ENCODE peak calls at places on chromosomes 7 and 10, in five cellular contexts. S, U, J, M and H are unnamed samples.
A peak's percentile ranks its signal among the peaks of the same experiment; 100 is the strongest.

GRCh38 chr7:9307131-9307530 is 873.7 kb downstream of the NXPH1 start:
- DNase-seq in S (no peak), U (no peak), J (no peak), M (no peak), H (no peak)

GRCh38 chr7:74246497-74246896 is 7.7 kb downstream of the RFC2 start:
- DNase-seq in S (no peak), U (no peak), J (no peak), M (no peak), H (no peak)

GRCh38 chr10:95236068-95236903 is 42.2 kb downstream of the ACSM6 start:
- DNase-seq in S (no peak), U (no peak), J (no peak), M (no peak), H (peak; percentile 90)

GRCh38 chr10:6135039-6135438 is 46.2 kb downstream of the RBM17 start:
- DNase-seq in S (no peak), U (no peak), J (no peak), M (no peak), H (peak; percentile 64)

GRCh38 chr7:54333952-54334351 is 208.2 kb upstream of the VSTM2A start:
- DNase-seq in S (no peak), U (no peak), J (no peak), M (no peak), H (no peak)

GRCh38 chr7:157674027-157674714 is 337.4 kb downstream of the DNAJB6 start:
- DNase-seq in S (no peak), U (no peak), J (peak; percentile 32), M (no peak), H (no peak)

GRCh38 chr7:82511542-82511941 is 68.0 kb upstream of the CACNA2D1 start:
- DNase-seq in S (no peak), U (no peak), J (no peak), M (no peak), H (no peak)

GRCh38 chr10:36109399-36110023 is 467.4 kb upstream of the FZD8 start:
- DNase-seq in S (no peak), U (no peak), J (no peak), M (no peak), H (no peak)

GRCh38 chr10:84177541-84178386 is 4.2 kb downstream of the GPR15LG start:
- DNase-seq in S (peak; percentile 54), U (peak; percentile 41), J (peak; percentile 49), M (no peak), H (no peak)

GRCh38 chr7:8131694-8132605 is 130.0 kb downstream of the ICA1 start:
- DNase-seq in S (no peak), U (no peak), J (no peak), M (no peak), H (peak; percentile 75)

GRCh38 chr10:60732240-60733188 is 45.8 kb upstream of the CDK1 start:
- DNase-seq in S (peak; percentile 48), U (no peak), J (peak; percentile 75), M (no peak), H (no peak)

GRCh38 chr7:1169409-1170368 is 9.7 kb upstream of the ZFAND2A start:
- DNase-seq in S (peak; percentile 95), U (peak; percentile 77), J (peak; percentile 93), M (peak; percentile 88), H (no peak)
- H3K4me3 ChIP-seq in S (peak overlapping the region; percentile 55), U (no peak overlapping the region), J (no peak overlapping the region), M (peak overlapping the region; percentile 73), H (no peak overlapping the region)

GRCh38 chr7:38451840-38452239 is 178.4 kb upstream of the TARP start:
- DNase-seq in S (no peak), U (no peak), J (no peak), M (peak; percentile 37), H (no peak)
- TF ChIP-seq CTCF in S (no peak), U (peak; percentile 48), J (peak; percentile 71), M (peak; percentile 33), H (peak; percentile 8)

GRCh38 chr7:152085116-152085515 is 59.6 kb downstream of the GALNT11 start:
- DNase-seq in S (no peak), U (no peak), J (no peak), M (no peak), H (no peak)
- H3K4me3 ChIP-seq in S (no peak overlapping the region), U (no peak overlapping the region), J (no peak overlapping the region), M (no peak overlapping the region), H (no peak overlapping the region)

GRCh38 chr7:30396379-30396778 is 82.2 kb downstream of the NOD1 start:
- DNase-seq in S (no peak), U (no peak), J (no peak), M (peak; percentile 20), H (no peak)
- TF ChIP-seq CTCF in S (no peak), U (peak; percentile 12), J (peak; percentile 54), M (peak; percentile 21), H (no peak)

DNA sequence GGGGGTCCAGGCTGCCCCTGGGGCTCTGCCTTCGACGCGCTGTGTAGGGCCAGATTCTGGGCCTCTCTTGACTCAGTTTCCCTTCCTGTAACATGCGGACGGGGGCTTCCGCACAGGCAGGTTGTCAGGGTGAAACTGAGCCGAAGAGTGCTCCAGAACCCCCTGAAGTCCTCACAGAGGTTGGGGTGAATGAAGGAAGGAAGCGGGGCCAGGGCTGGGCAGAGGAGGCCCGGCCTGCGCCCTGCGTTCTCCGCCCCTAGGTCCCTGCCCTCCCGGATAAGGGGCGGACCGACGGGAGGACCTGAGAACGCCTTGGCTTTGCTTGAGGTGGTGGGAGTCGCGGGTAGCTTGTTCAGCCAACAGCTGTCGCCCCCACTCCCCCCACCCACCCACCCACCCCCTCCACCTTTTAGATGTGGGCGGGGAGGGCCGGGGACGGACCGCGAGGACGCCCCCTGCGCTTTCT is 558 bp upstream of the ELFN1 start:
- DNase-seq in S (no peak), U (no peak), J (no peak), M (peak; percentile 43), H (no peak)
- H3K4me3 ChIP-seq in S (peak overlapping the region; percentile 34), U (peak overlapping the region; percentile 58), J (no peak overlapping the region), M (peak overlapping the region; percentile 55), H (no peak overlapping the region)

GRCh38 chr10:128859738-128860386 is 607.2 kb upstream of the MGMT start:
- DNase-seq in S (no peak), U (peak; percentile 30), J (peak; percentile 69), M (peak; percentile 32), H (no peak)
- TF ChIP-seq CTCF in S (peak; percentile 21), U (peak; percentile 69), J (peak; percentile 82), M (peak; percentile 51), H (peak; percentile 60)

GRCh38 chr10:69415049-69415448 is 1.7 kb downstream of the TACR2 start:
- DNase-seq in S (no peak), U (no peak), J (no peak), M (no peak), H (no peak)
- H3K4me3 ChIP-seq in S (no peak overlapping the region), U (no peak overlapping the region), J (no peak overlapping the region), M (no peak overlapping the region), H (no peak overlapping the region)